ENCODE peak calls at places on chromosome 2, in ten cellular contexts. O is body of pancreas; M is stimulated activated CD4-positive, alpha-beta T cell treated with anti-CD3 and anti-CD28 coated beads, Interleukin-2, amount 100 ng/mL, for 48 hours; L is HT-29; N is HuH-7; U is stimulated activated naive CD8-positive, alpha-beta T cell treated with anti-CD3 and anti-CD28 coated beads, Interleukin-15, Interleukin-2, amounts not matched to agents 100 U/mL and 50 U/mL, for 24 hours; Z is upper lobe of right lung; Q is Caki2; K is fibroblast of mammary gland; Y is coronary artery. J is an unnamed sample.

GRCh38 chr2:217393585-217394032 is 533.7 kb upstream of the TNP1 start:
- DNase-seq in O (peak), M (no peak), L (no peak), N (no peak), U (no peak), Z (no peak), Q (no peak), K (peak), Y (peak), J (no peak)

GRCh38 chr2:239322414-239323086 is 78.3 kb downstream of the HDAC4 start:
- DNase-seq in O (no peak), M (no peak), L (no peak), N (no peak), U (peak), Z (no peak), Q (no peak), K (peak), Y (peak), J (no peak)

GRCh38 chr2:240320561-240321091 is 114.8 kb upstream of the GPC1 start:
- DNase-seq in O (no peak), M (no peak), L (no peak), N (no peak), U (no peak), Z (no peak), Q (no peak), K (no peak), Y (peak), J (no peak)

GRCh38 chr2:98560256-98560771 is 48.0 kb downstream of the COA5 start:
- DNase-seq in O (no peak), M (no peak), L (no peak), N (no peak), U (no peak), Z (no peak), Q (peak), K (peak), Y (no peak), J (no peak)

GRCh38 chr2:67792796-67793195 is 270.0 kb downstream of the C1D start:
- DNase-seq in O (peak), M (no peak), L (no peak), N (no peak), U (no peak), Z (no peak), Q (no peak), K (no peak), Y (no peak), J (no peak)

GRCh38 chr2:150478206-150478974 is 9.1 kb downstream of the RND3 start:
- DNase-seq in O (no peak), M (no peak), L (peak), N (no peak), U (no peak), Z (no peak), Q (no peak), K (no peak), Y (no peak), J (no peak)

GRCh38 chr2:57542081-57542480 is 504.5 kb upstream of the VRK2 start:
- DNase-seq in O (no peak), M (no peak), L (no peak), N (no peak), U (no peak), Z (no peak), Q (peak), K (no peak), Y (no peak), J (no peak)

GRCh38 chr2:86617738-86618137 is 5.9 kb downstream of the RNF103 start:
- DNase-seq in O (no peak), M (no peak), L (no peak), N (no peak), U (no peak), Z (no peak), Q (no peak), K (no peak), Y (no peak), J (no peak)

GRCh38 chr2:97005353-97005752 is 19.0 kb upstream of the FAM178B start:
- DNase-seq in O (no peak), M (no peak), L (peak), N (no peak), U (no peak), Z (no peak), Q (no peak), K (peak), Y (no peak), J (no peak)

GRCh38 chr2:636151-636621 is 41.0 kb downstream of the TMEM18 start:
- DNase-seq in O (no peak), M (no peak), L (no peak), N (no peak), U (no peak), Z (no peak), Q (no peak), K (no peak), Y (no peak), J (no peak)

GRCh38 chr2:203804766-203805484 is 62.6 kb upstream of the CTLA4 start:
- DNase-seq in O (no peak), M (no peak), L (no peak), N (no peak), U (no peak), Z (no peak), Q (no peak), K (peak), Y (no peak), J (no peak)

GRCh38 chr2:157627594-157628281 is 926 bp downstream of the ACVR1C start:
- DNase-seq in O (peak), M (peak), L (no peak), N (peak), U (peak), Z (no peak), Q (no peak), K (peak), Y (peak), J (no peak)

GRCh38 chr2:26640331-26640745 is 828 bp downstream of the CIB4 start:
- DNase-seq in O (peak), M (no peak), L (peak), N (peak), U (no peak), Z (no peak), Q (peak), K (peak), Y (no peak), J (no peak)

GRCh38 chr2:7017621-7018260 is 100.5 kb downstream of the RNF144A start:
- DNase-seq in O (peak), M (no peak), L (no peak), N (no peak), U (no peak), Z (no peak), Q (no peak), K (no peak), Y (no peak), J (no peak)

GRCh38 chr2:11867926-11868325 is 121.5 kb downstream of the LPIN1 start:
- DNase-seq in O (no peak), M (no peak), L (no peak), N (no peak), U (no peak), Z (no peak), Q (no peak), K (no peak), Y (peak), J (no peak)

GRCh38 chr2:10028988-10029874 is 14.1 kb upstream of the KLF11 start:
- DNase-seq in O (no peak), M (no peak), L (no peak), N (no peak), U (peak), Z (peak), Q (no peak), K (no peak), Y (no peak), J (no peak)

GRCh38 chr2:64586883-64587481 is 62.9 kb downstream of the AFTPH start:
- DNase-seq in O (no peak), M (no peak), L (peak), N (no peak), U (no peak), Z (no peak), Q (peak), K (peak), Y (no peak), J (peak)

GRCh38 chr2:224242543-224242942 is 159.4 kb downstream of the FAM124B start:
- DNase-seq in O (no peak), M (no peak), L (no peak), N (no peak), U (no peak), Z (no peak), Q (no peak), K (peak), Y (no peak), J (no peak)

GRCh38 chr2:173590278-173590811 is 235.7 kb downstream of the CDCA7 start:
- DNase-seq in O (peak), M (no peak), L (peak), N (no peak), U (no peak), Z (peak), Q (peak), K (peak), Y (no peak), J (peak)

GRCh38 chr2:10537522-10538195 is 89.5 kb upstream of the ODC1 start:
- DNase-seq in O (no peak), M (no peak), L (no peak), N (no peak), U (peak), Z (no peak), Q (no peak), K (no peak), Y (no peak), J (no peak)

GRCh38 chr2:15241208-15241607 is 319.9 kb downstream of the NBAS start:
- DNase-seq in O (no peak), M (no peak), L (no peak), N (no peak), U (no peak), Z (no peak), Q (no peak), K (no peak), Y (no peak), J (no peak)

GRCh38 chr2:16553222-16553621 is 112.4 kb downstream of the CYRIA start:
- DNase-seq in O (peak), M (peak), L (peak), N (peak), U (peak), Z (no peak), Q (peak), K (peak), Y (no peak), J (no peak)

GRCh38 chr2:165423081-165423480 is 46.4 kb upstream of the CSRNP3 start:
- DNase-seq in O (no peak), M (no peak), L (no peak), N (no peak), U (no peak), Z (no peak), Q (no peak), K (no peak), Y (no peak), J (no peak)

GRCh38 chr2:16200791-16201190 is 260.4 kb downstream of the MYCN start:
- DNase-seq in O (no peak), M (no peak), L (no peak), N (no peak), U (no peak), Z (no peak), Q (no peak), K (no peak), Y (no peak), J (no peak)

GRCh38 chr2:218345491-218346176 is 11.0 kb upstream of the CATIP start:
- DNase-seq in O (no peak), M (no peak), L (no peak), N (no peak), U (no peak), Z (no peak), Q (no peak), K (no peak), Y (no peak), J (no peak)

GRCh38 chr2:201821080-201821479 is 14.7 kb downstream of the CDK15 start:
- DNase-seq in O (no peak), M (no peak), L (no peak), N (no peak), U (no peak), Z (no peak), Q (no peak), K (no peak), Y (no peak), J (no peak)

GRCh38 chr2:133718688-133719201 is 150.5 kb upstream of the NCKAP5 start:
- DNase-seq in O (no peak), M (no peak), L (no peak), N (no peak), U (no peak), Z (no peak), Q (peak), K (peak), Y (no peak), J (no peak)

J was measured in Panc1.